ENCODE peak calls at places on chromosomes 4 and X, in five cellular contexts. K, G, V, A and S are unnamed samples.

GRCh38 chr4:78704981-78705757 is 71.0 kb upstream of the BMP2K start:
- DNase-seq in K (no peak), G (no peak), V (no peak), A (no peak), S (no peak)

GRCh38 chr4:29734785-29735184 is 985.4 kb upstream of the PCDH7 start:
- DNase-seq in K (no peak), G (no peak), V (no peak), A (no peak), S (no peak)

GRCh38 chr4:74896595-74896994 is 36.3 kb upstream of the PARM1 start:
- DNase-seq in K (no peak), G (no peak), V (no peak), A (no peak), S (no peak)

GRCh38 chrX:77597090-77597489 is 149.9 kb downstream of the FGF16 start:
- DNase-seq in K (no peak), G (no peak), V (no peak), A (no peak), S (no peak)

GRCh38 chr4:112147697-112148096 is 2.4 kb downstream of the FAM241A start:
- DNase-seq in K (no peak), G (peak; percentile 36), V (no peak), A (no peak), S (no peak)

GRCh38 chrX:153871946-153872878 is 13.8 kb downstream of the L1CAM start:
- DNase-seq in K (no peak), G (no peak), V (no peak), A (no peak), S (no peak)

GRCh38 chr4:182193261-182193660 is 49.9 kb upstream of the TENM3 start:
- DNase-seq in K (no peak), G (no peak), V (no peak), A (no peak), S (no peak)

GRCh38 chr4:108355523-108356208 is 186.9 kb upstream of the LEF1 start:
- DNase-seq in K (no peak), G (no peak), V (no peak), A (no peak), S (no peak)

GRCh38 chr4:143046906-143047305 is 137.8 kb upstream of the USP38 start:
- DNase-seq in K (no peak), G (no peak), V (no peak), A (no peak), S (no peak)

GRCh38 chr4:111695677-111696076 is 449.6 kb upstream of the FAM241A start:
- DNase-seq in K (no peak), G (no peak), V (no peak), A (no peak), S (no peak)

GRCh38 chr4:108685036-108685686 is 34.8 kb downstream of the OSTC start:
- DNase-seq in K (no peak), G (no peak), V (no peak), A (no peak), S (no peak)

GRCh38 chr4:141636077-141636770 is at the start of gene IL15:
- DNase-seq in K (peak; percentile 84), G (peak; percentile 72), V (peak; percentile 48), A (peak; percentile 74), S (peak; percentile 31)

GRCh38 chrX:132226169-132226568 is 6.9 kb upstream of the RAP2C start:
- DNase-seq in K (no peak), G (no peak), V (no peak), A (no peak), S (no peak)

GRCh38 chr4:14896656-14897175 is 105.6 kb upstream of the CPEB2 start:
- DNase-seq in K (no peak), G (no peak), V (no peak), A (no peak), S (no peak)

GRCh38 chr4:1592179-1593037 is 91.7 kb downstream of the FAM53A start:
- DNase-seq in K (no peak), G (peak; percentile 14), V (no peak), A (no peak), S (no peak)

GRCh38 chr4:158176776-158177175 is 4.0 kb upstream of the GASK1B start:
- DNase-seq in K (no peak), G (no peak), V (no peak), A (no peak), S (no peak)

GRCh38 chrX:123138473-123138872 is 45.6 kb upstream of the GRIA3 start:
- DNase-seq in K (no peak), G (no peak), V (no peak), A (no peak), S (no peak)

GRCh38 chr4:170875868-170876267 is 786.1 kb upstream of the AADAT start:
- DNase-seq in K (no peak), G (no peak), V (peak; percentile 27), A (no peak), S (no peak)

GRCh38 chr4:13108096-13108495 is 376.0 kb downstream of the RAB28 start:
- DNase-seq in K (no peak), G (no peak), V (no peak), A (no peak), S (no peak)

GRCh38 chrX:9681422-9681821 is 84.2 kb downstream of the GPR143 start:
- DNase-seq in K (no peak), G (no peak), V (no peak), A (no peak), S (no peak)

GRCh38 chrX:274904-275475 is 6.2 kb upstream of the PLCXD1 start:
- DNase-seq in K (no peak), G (peak; percentile 65), V (peak; percentile 80), A (no peak), S (no peak)